ENCODE peak calls at places on chromosomes 16 and 17, in six cellular contexts. Z, V, U, I, F and H are unnamed samples.

GRCh38 chr16:63050391-63050790 is 1014.2 kb upstream of the CDH8 start:
- DNase-seq in F (no peak), I (no peak), V (no peak), U (no peak), Z (no peak), H (no peak)

GRCh38 chr16:53732296-53732929 is 28.5 kb downstream of the FTO start:
- DNase-seq in I (peak; percentile 53), V (no peak), Z (no peak), F (peak; percentile 29), U (no peak), H (no peak)

GRCh38 chr17:31321481-31321880 is at the start of gene EVI2A:
- DNase-seq in F (peak; percentile 42), Z (peak; percentile 69), I (no peak), U (no peak), V (peak; percentile 20), H (no peak)

GRCh38 chr17:43574896-43575525 is 28.9 kb upstream of the ETV4 start:
- DNase-seq in V (no peak), F (no peak), I (no peak), Z (no peak), U (no peak), H (no peak)

GRCh38 chr16:29664133-29664912 is 1.3 kb downstream of the SPN start:
- DNase-seq in I (no peak), V (no peak), U (peak; percentile 82), Z (no peak), F (peak; percentile 32), H (no peak)

GRCh38 chr16:82236875-82237274 is 66.9 kb upstream of the MPHOSPH6 start:
- DNase-seq in Z (no peak), U (no peak), V (no peak), I (no peak), F (no peak), H (no peak)

GRCh38 chr16:73996624-73997339 is 299.8 kb upstream of the PSMD7 start:
- DNase-seq in V (no peak), I (peak; percentile 63), Z (no peak), U (no peak), F (peak; percentile 90), H (no peak)

GRCh38 chr16:1983544-1984346 is at the start of gene GFER:
- DNase-seq in F (peak; percentile 92), V (peak; percentile 98), I (peak; percentile 91), Z (peak; percentile 43), U (peak; percentile 93), H (peak; percentile 75)

GRCh38 chr17:29112780-29113295 is 67.4 kb downstream of the MYO18A start:
- DNase-seq in I (peak; percentile 28), F (no peak), Z (no peak), V (no peak), U (no peak), H (peak; percentile 19)

GRCh38 chr16:67000384-67001158 is 12.2 kb downstream of the CES4A start:
- DNase-seq in V (peak; percentile 79), Z (no peak), I (peak; percentile 75), U (peak; percentile 97), F (peak; percentile 77), H (peak; percentile 62)
- TF ChIP-seq POLR2AphosphoS5 in V (no peak), Z (no peak), I (no peak), U (no peak), F (no peak), H (no peak)

GRCh38 chr16:16907089-16907488 is 528.1 kb downstream of the NPIPA7 start:
- DNase-seq in Z (no peak), F (no peak), V (no peak), I (no peak), U (no peak), H (no peak)
- TF ChIP-seq POLR2AphosphoS5 in Z (no peak), F (no peak), V (no peak), I (no peak), U (no peak), H (no peak)

GRCh38 chr17:78715000-78715771 is 66.9 kb downstream of the CYTH1 start:
- DNase-seq in U (no peak), Z (no peak), F (no peak), I (peak; percentile 22), V (no peak), H (no peak)
- TF ChIP-seq POLR2AphosphoS5 in U (no peak), Z (peak; percentile 22), F (no peak), I (no peak), V (no peak), H (no peak)

DNA sequence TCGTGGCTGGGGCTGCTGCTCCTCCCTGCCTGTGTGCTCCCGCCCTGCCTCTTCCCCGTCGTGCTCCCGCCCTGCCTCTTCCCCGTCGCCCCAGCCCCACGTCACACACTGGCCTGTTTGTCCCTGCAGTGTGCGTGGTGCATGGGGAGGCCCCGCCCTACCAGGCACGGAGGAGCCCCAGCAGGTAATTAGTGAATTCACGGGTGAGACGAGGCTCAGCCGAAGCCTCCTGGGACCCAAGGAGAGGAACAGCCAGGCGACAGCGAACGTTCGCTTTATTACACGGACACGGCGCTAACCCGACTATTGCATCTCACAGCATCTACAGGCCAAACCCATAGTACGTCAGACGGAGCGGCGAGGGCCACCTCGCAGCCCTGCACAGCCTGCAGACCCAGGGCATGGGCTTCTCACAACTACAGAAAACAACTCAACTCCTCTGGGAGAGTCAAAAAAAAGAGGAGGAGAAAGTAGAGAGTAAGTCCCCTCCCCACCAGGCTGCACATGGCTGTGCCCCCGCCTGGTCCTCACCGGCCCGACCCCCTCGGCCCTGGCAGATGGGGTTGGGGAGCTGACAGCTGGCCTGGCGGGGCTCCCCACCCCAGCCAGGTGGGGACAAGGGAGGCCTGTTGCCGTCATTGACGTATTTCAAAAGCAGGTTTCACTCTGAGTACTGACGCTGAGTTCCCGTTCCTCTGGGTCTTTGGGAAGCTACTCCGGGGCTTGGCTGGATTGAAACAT is 4.3 kb upstream of the PABPN1L start:
- DNase-seq in I (no peak), V (no peak), Z (no peak), F (peak; percentile 51), U (peak; percentile 56), H (no peak)
- TF ChIP-seq POLR2AphosphoS5 in I (no peak), V (no peak), Z (no peak), F (no peak), U (no peak), H (no peak)

GRCh38 chr16:13557476-13557875 is 362.5 kb upstream of the ERCC4 start:
- DNase-seq in Z (no peak), V (no peak), I (no peak), F (no peak), U (no peak), H (no peak)
- TF ChIP-seq POLR2AphosphoS5 in Z (no peak), V (no peak), I (no peak), F (no peak), U (no peak), H (no peak)

DNA sequence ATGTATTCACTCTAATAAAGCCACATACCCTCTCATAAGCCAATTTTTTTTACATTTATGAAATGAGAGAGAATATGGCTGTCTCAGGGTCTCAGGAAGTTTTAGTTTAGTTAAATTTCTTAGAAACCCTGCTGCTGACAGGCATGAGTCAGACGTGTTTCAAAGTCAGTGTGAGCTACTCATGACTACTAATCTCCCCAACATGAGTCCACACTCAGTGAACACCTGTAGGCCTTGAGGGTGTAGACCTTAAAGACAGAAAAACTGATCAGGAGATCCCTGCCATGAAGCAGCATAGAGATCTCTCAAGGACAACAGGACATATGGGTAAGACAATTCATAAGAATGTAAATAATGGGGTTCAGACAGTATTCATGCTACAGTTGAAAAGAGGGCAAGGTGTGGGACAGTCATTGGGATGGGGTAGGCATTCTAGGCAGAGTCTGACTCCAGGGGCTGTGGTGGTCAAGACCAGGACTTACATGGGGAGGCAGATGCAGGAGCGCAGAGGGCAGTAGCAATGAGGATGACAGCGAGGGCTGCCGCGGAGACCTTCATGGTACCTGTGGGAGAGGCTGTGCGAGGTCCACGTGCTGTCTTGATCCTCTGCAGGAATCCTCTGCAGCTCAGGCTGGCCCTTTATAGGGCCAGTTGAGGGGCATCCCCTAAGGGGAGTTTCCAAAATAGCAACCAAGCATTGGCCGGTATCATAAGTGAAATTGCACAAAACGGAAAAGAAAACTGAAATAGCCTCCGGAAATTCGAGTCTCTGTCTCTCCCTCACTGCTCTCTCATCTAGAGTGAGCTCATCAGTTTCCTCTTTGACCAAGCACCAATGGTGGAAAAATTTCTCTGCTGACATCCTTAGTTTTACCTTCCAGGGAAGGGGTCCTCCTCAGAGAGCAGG is at the start of gene CCL5:
- DNase-seq in I (no peak), Z (peak; percentile 84), U (no peak), V (no peak), F (peak; percentile 28), H (no peak)
- TF ChIP-seq POLR2AphosphoS5 in I (peak; percentile 33), Z (peak; percentile 98), U (no peak), V (no peak), F (no peak), H (peak; percentile 5)

GRCh38 chr17:40068129-40068581 is 5.4 kb downstream of the THRA start:
- DNase-seq in Z (no peak), V (no peak), I (no peak), U (no peak), F (no peak), H (no peak)

GRCh38 chr17:40068917-40069750 is 6.4 kb downstream of the THRA start:
- DNase-seq in I (peak; percentile 93), Z (peak; percentile 35), U (peak; percentile 65), V (peak; percentile 76), F (peak; percentile 87), H (peak; percentile 92)

GRCh38 chr17:40069751-40070643 is 7.2 kb downstream of the THRA start:
- DNase-seq in U (peak; percentile 49), Z (no peak), I (peak; percentile 78), F (peak; percentile 75), V (peak; percentile 55), H (peak; percentile 90)

GRCh38 chr17:40067710-40068109 is 4.9 kb downstream of the THRA start:
- DNase-seq in F (no peak), U (no peak), V (no peak), Z (no peak), I (no peak), H (no peak)

GRCh38 chr17:40068584-40068916 is 5.8 kb downstream of the THRA start:
- DNase-seq in U (no peak), I (no peak), Z (no peak), V (no peak), F (no peak), H (no peak)
- TF ChIP-seq POLR2AphosphoS5 in U (no peak), I (no peak), Z (no peak), V (no peak), F (no peak), H (no peak)